ENCODE peak calls at places on chromosomes 13 and 19, in six cellular contexts. K is endothelial cell, W is WTC11, B is nephron progenitor cell, V is posterior cingulate gyrus, Y is AG08395. G is an unnamed sample.

GRCh38 chr13:63540042-63540441 is 2124.4 kb upstream of the PCDH20 start:
- DNase-seq in K (no peak), W (no peak), B (no peak), V (no peak), Y (no peak), G (no peak)

GRCh38 chr13:111548805-111549204 is 228.4 kb downstream of the TEX29 start:
- DNase-seq in K (no peak), W (no peak), B (no peak), V (no peak), Y (no peak), G (no peak)

GRCh38 chr13:44583126-44583525 is 7.0 kb upstream of the TSC22D1 start:
- DNase-seq in K (no peak), W (no peak), B (no peak), V (no peak), Y (no peak), G (no peak)

GRCh38 chr13:24899601-24900000 is 135.6 kb downstream of the RNF17 start:
- DNase-seq in K (no peak), W (no peak), B (no peak), V (no peak), Y (no peak), G (no peak)

GRCh38 chr19:6767357-6768235 is at the start of gene SH2D3A:
- DNase-seq in K (peak), W (peak), B (peak), V (peak), Y (no peak), G (peak)

GRCh38 chr19:46963093-46963734 is 56.4 kb upstream of the NPAS1 start:
- DNase-seq in K (no peak), W (no peak), B (no peak), V (no peak), Y (peak), G (no peak)

GRCh38 chr13:52001120-52001731 is 10.0 kb downstream of the ATP7B start:
- DNase-seq in K (no peak), W (no peak), B (no peak), V (no peak), Y (peak), G (peak)

GRCh38 chr19:21698215-21698614 is 69.2 kb downstream of the ZNF100 start:
- DNase-seq in K (no peak), W (no peak), B (no peak), V (no peak), Y (peak), G (peak)

GRCh38 chr13:83975668-83976165 is 93.4 kb upstream of the SLITRK1 start:
- DNase-seq in K (no peak), W (no peak), B (no peak), V (no peak), Y (no peak), G (no peak)

GRCh38 chr19:14059093-14059480 is 2.8 kb downstream of the PALM3 start:
- DNase-seq in K (peak), W (peak), B (peak), V (no peak), Y (no peak), G (peak)

GRCh38 chr13:32669030-32669646 is 82.9 kb downstream of the PDS5B start:
- DNase-seq in K (peak), W (no peak), B (no peak), V (no peak), Y (peak), G (peak)

GRCh38 chr13:106432636-106433035 is 102.8 kb downstream of the EFNB2 start:
- DNase-seq in K (no peak), W (no peak), B (no peak), V (no peak), Y (peak), G (no peak)

GRCh38 chr13:112240076-112240475 is 136.1 kb upstream of the SPACA7 start:
- DNase-seq in K (no peak), W (no peak), B (no peak), V (no peak), Y (no peak), G (no peak)

GRCh38 chr13:51643114-51643881 is 59.0 kb downstream of the WDFY2 start:
- DNase-seq in K (no peak), W (no peak), B (no peak), V (no peak), Y (peak), G (no peak)

GRCh38 chr19:9885077-9885552 is 50.0 kb downstream of the PIN1 start:
- DNase-seq in K (peak), W (no peak), B (no peak), V (peak), Y (peak), G (no peak)

GRCh38 chr13:102020611-102021216 is 381.1 kb downstream of the FGF14 start:
- DNase-seq in K (no peak), W (no peak), B (no peak), V (no peak), Y (no peak), G (no peak)

GRCh38 chr13:24127116-24127631 is 33.3 kb upstream of the SPATA13 start:
- DNase-seq in K (no peak), W (no peak), B (no peak), V (no peak), Y (peak), G (no peak)

GRCh38 chr13:37870895-37871550 is 1.5 kb upstream of the TRPC4 start:
- DNase-seq in K (no peak), W (peak), B (no peak), V (no peak), Y (peak), G (peak)

GRCh38 chr19:50266896-50267295 is 62.3 kb downstream of the KCNC3 start:
- DNase-seq in K (no peak), W (peak), B (peak), V (peak), Y (no peak), G (peak)